ENCODE peak calls at places on chromosomes 11 and 22, in six cellular contexts. V is RWPE2, M is astrocyte of the spinal cord, E is esophagus squamous epithelium, L is testis, F is GM13976. Y is an unnamed sample.

GRCh38 chr22:45804986-45805325 is 133.3 kb downstream of the ATXN10 start:
- DNase-seq in E (no peak), F (no peak), V (no peak), M (peak), L (no peak), Y (no peak)

GRCh38 chr22:33625959-33626358 is 294.3 kb downstream of the LARGE1 start:
- DNase-seq in F (no peak), M (no peak), L (no peak), E (no peak), V (no peak), Y (no peak)

GRCh38 chr22:24685804-24686203 is 82.8 kb downstream of the GGT1 start:
- DNase-seq in V (no peak), M (no peak), F (no peak), E (no peak), L (peak), Y (no peak)

GRCh38 chr11:118441770-118442169 is 5.5 kb downstream of the KMT2A start:
- DNase-seq in F (no peak), E (no peak), V (no peak), L (no peak), M (no peak), Y (no peak)

GRCh38 chr22:19879996-19880785 is 25.5 kb upstream of the GNB1L start:
- DNase-seq in V (peak), E (no peak), M (no peak), F (no peak), L (no peak), Y (no peak)

GRCh38 chr11:74844072-74844471 is 95.4 kb downstream of the RNF169 start:
- DNase-seq in V (no peak), F (no peak), E (no peak), M (no peak), L (no peak), Y (no peak)

GRCh38 chr11:16669799-16670415 is 68.5 kb upstream of the C11orf58 start:
- DNase-seq in F (no peak), M (peak), L (no peak), V (peak), E (no peak), Y (no peak)

GRCh38 chr22:40224702-40225101 is 47.0 kb downstream of the TNRC6B start:
- DNase-seq in M (no peak), V (no peak), E (no peak), L (no peak), F (no peak), Y (no peak)

GRCh38 chr11:134063096-134063495 is 5.8 kb upstream of the JAM3 start:
- DNase-seq in F (no peak), E (no peak), V (no peak), M (no peak), L (peak), Y (no peak)

GRCh38 chr22:45656577-45656976 is 15.1 kb upstream of the ATXN10 start:
- DNase-seq in E (no peak), M (no peak), L (no peak), F (no peak), V (no peak), Y (no peak)

GRCh38 chr22:24444251-24444650 is 16.9 kb downstream of the ADORA2A start:
- DNase-seq in M (no peak), F (no peak), E (no peak), V (peak), L (no peak), Y (no peak)

GRCh38 chr11:9231848-9232177 is 33.3 kb downstream of the DENND5A start:
- DNase-seq in E (no peak), L (no peak), V (no peak), F (peak), M (peak), Y (no peak)

GRCh38 chr22:38744981-38745380 is 10.8 kb downstream of the SUN2 start:
- DNase-seq in V (no peak), L (no peak), F (no peak), E (no peak), M (no peak), Y (no peak)

GRCh38 chr11:102900346-102900745 is 25.6 kb upstream of the MMP12 start:
- DNase-seq in F (no peak), M (no peak), E (no peak), V (no peak), L (no peak), Y (no peak)

GRCh38 chr11:123303924-123304323 is 108.9 kb upstream of the CLMP start:
- DNase-seq in M (no peak), E (no peak), F (no peak), V (no peak), L (no peak), Y (no peak)

GRCh38 chr11:17208257-17208999 is 642 bp upstream of the PIK3C2A start:
- DNase-seq in E (no peak), V (peak), L (peak), M (peak), F (peak), Y (peak)

GRCh38 chr11:134835561-134835960 is 423.5 kb upstream of the B3GAT1 start:
- DNase-seq in F (no peak), M (no peak), E (no peak), L (no peak), V (no peak), Y (no peak)

GRCh38 chr22:26542831-26543230 is 30.6 kb upstream of the TFIP11 start:
- DNase-seq in V (no peak), L (no peak), M (no peak), E (no peak), F (no peak), Y (no peak)

GRCh38 chr11:70233511-70233919 is 30.4 kb downstream of the FADD start:
- DNase-seq in V (peak), L (no peak), E (no peak), M (peak), F (no peak), Y (no peak)

GRCh38 chr11:120904116-120904515 is 119.8 kb upstream of the TBCEL start:
- DNase-seq in E (no peak), L (no peak), F (no peak), M (no peak), V (no peak), Y (no peak)

GRCh38 chr22:37485006-37485713 is 1.0 kb downstream of the MFNG start:
- DNase-seq in M (no peak), V (no peak), E (no peak), L (no peak), F (peak), Y (no peak)

GRCh38 chr11:33258631-33259184 is 1.5 kb downstream of the HIPK3 start:
- DNase-seq in M (peak), F (peak), V (no peak), L (peak), E (no peak), Y (no peak)

DNA sequence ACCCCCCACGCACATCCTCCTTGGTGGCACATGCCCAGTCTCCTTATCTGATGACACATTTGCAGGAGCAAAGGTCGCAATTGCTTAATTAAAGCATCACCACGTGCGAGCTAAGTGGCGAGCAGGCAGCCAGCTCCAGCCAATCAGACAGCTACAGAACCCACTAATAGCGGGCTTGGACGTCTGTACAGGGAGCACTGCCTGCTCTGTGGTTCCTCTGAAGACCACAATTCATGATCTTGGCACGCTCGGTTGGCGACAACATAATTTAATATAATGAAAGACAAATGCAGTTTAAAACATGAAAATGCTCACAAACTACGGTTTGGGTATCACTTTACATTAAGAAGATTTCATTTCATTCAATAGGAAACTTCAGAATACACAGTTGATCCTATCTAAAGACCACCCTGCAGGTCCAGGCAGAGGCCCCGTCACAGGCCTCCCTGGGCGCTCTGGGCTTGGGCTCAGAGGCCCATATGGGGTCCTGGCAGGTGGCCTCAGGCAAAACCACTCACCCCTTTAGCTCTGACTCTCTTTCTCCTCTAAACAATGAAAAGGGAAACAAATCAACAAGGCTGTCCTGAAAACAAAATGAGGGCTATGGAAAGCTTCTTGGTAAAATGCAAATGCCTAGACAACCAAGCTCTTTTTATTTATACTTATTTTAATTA is 10.4 kb downstream of the PACSIN2 start:
- DNase-seq in V (no peak), L (no peak), F (no peak), M (peak), E (no peak), Y (no peak)
- TF ChIP-seq CTCF in V (no peak), L (no peak), F (no peak), M (no peak), E (no peak), Y (no peak)

DNA sequence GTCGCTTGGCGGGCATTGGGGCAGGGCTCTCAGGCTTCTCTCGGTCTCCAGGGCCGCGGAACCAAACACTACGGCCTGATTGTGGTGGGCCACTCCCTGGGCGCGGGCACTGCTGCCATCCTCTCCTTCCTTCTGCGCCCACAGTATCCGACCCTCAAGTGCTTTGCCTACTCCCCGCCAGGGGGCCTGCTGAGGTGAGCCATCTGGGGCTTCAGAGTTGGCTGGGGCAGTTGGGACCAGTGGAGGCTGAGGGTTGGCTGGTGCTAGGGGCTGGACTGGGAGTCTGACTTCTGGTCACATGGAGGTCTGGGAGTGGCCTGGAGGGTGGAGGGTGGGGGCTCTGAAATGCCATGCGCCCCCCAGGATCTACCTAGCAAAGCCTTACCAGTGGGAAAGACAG is 15.3 kb upstream of the MYRF start:
- DNase-seq in L (no peak), F (no peak), E (no peak), V (no peak), M (no peak), Y (no peak)
- TF ChIP-seq CTCF in L (no peak), F (no peak), E (no peak), V (no peak), M (no peak), Y (peak)

GRCh38 chr11:29271616-29272015 is 745.2 kb downstream of the KCNA4 start:
- DNase-seq in L (no peak), F (no peak), E (no peak), M (no peak), V (no peak), Y (no peak)

GRCh38 chr11:29268733-29269132 is 748.1 kb downstream of the KCNA4 start:
- DNase-seq in F (no peak), L (no peak), M (no peak), E (no peak), V (no peak), Y (no peak)

DNA sequence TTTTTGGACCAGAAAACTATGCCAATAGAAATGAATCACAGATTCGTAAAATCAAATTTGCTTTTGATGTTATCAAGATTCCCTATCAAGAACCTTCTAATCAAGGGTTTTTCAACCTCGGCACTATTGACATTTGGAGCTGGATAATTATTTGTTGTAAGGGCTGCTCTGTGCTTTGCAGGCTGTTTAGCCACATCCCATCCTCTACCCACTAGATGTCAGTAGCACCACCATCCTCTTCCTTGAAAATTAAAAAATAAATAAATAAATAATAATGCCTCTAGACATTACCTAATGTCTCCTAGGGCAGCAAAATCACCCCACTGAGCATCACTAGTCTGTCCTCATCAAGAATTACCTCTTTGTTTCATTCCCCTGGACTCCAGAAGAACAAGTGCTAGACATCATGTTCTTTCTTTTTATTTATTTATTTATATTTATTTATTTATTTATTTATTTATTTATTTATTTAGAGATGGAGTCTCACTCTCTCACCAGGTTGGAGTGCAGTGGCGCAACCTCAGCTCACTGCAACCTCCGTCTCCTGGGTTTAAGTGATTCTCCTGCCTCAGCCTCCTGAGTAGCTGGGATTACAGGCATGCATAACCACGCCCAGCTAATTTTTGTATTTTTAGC is 744.7 kb downstream of the KCNA4 start:
- DNase-seq in F (no peak), E (no peak), V (no peak), L (no peak), M (peak), Y (no peak)
- TF ChIP-seq CTCF in F (no peak), E (no peak), V (peak), L (no peak), M (peak), Y (no peak)

GRCh38 chr11:129699711-129700304 is 115.8 kb upstream of the TMEM45B start:
- DNase-seq in V (no peak), F (peak), M (no peak), L (no peak), E (no peak), Y (no peak)
- TF ChIP-seq CTCF in V (no peak), F (no peak), M (peak), L (no peak), E (peak), Y (no peak)

GRCh38 chr11:92314499-92314898 is 89.9 kb downstream of the FAT3 start:
- DNase-seq in E (no peak), L (no peak), M (peak), F (no peak), V (no peak), Y (no peak)

GRCh38 chr11:92311616-92312449 is 87.2 kb downstream of the FAT3 start:
- DNase-seq in E (no peak), F (no peak), V (no peak), M (no peak), L (no peak), Y (no peak)

GRCh38 chr11:92322225-92322624 is 97.6 kb downstream of the FAT3 start:
- DNase-seq in F (no peak), L (no peak), M (peak), E (no peak), V (no peak), Y (no peak)

GRCh38 chr11:92317222-92317621 is 92.6 kb downstream of the FAT3 start:
- DNase-seq in E (no peak), F (no peak), L (no peak), M (no peak), V (no peak), Y (no peak)

GRCh38 chr11:92316410-92316809 is 91.8 kb downstream of the FAT3 start:
- DNase-seq in F (no peak), V (no peak), E (no peak), M (no peak), L (no peak), Y (no peak)
- TF ChIP-seq CTCF in F (no peak), V (no peak), E (no peak), M (no peak), L (no peak), Y (no peak)

GRCh38 chr22:42271191-42271813 is 849 bp upstream of the TCF20 start:
- DNase-seq in E (no peak), L (no peak), M (no peak), V (no peak), F (no peak), Y (no peak)

GRCh38 chr22:42270178-42270511 is 308 bp downstream of the TCF20 start:
- DNase-seq in L (no peak), M (no peak), E (no peak), F (no peak), V (no peak), Y (no peak)

GRCh38 chr22:42270512-42271190 is at the start of gene TCF20:
- DNase-seq in F (peak), V (no peak), E (no peak), L (peak), M (peak), Y (peak)

GRCh38 chr22:42268852-42269406 is 1.5 kb downstream of the TCF20 start:
- DNase-seq in L (no peak), V (no peak), M (no peak), E (no peak), F (no peak), Y (no peak)

GRCh38 chr22:42269407-42270177 is 861 bp downstream of the TCF20 start:
- DNase-seq in F (peak), V (peak), L (peak), E (no peak), M (no peak), Y (peak)
- TF ChIP-seq CTCF in F (peak), V (peak), L (no peak), E (peak), M (no peak), Y (peak)

Y was measured in GM12864.